ENCODE peak calls at places on chromosomes 12 and 14, in nine cellular contexts. V is BJ; K is astrocyte of the spinal cord; Q is fibroblast of the aortic adventitia; J is SK-N-SH; M is choroid plexus epithelial cell; W is tibial artery; E is psoas muscle; D is CD8-positive, alpha-beta T cell. Y is an unnamed sample.

GRCh38 chr14:52377940-52378339 is 63.8 kb downstream of the PTGER2 start:
- DNase-seq in V (no peak), K (no peak), Q (no peak), J (no peak), M (no peak), W (no peak), E (no peak), D (no peak), Y (no peak)

GRCh38 chr14:77120771-77121743 is 20.5 kb downstream of the ZDHHC22 start:
- DNase-seq in V (no peak), K (no peak), Q (no peak), J (no peak), M (no peak), W (no peak), E (no peak), D (peak), Y (peak)

GRCh38 chr12:74910831-74911230 is 298.8 kb downstream of the KCNC2 start:
- DNase-seq in V (no peak), K (no peak), Q (no peak), J (no peak), M (no peak), W (no peak), E (no peak), D (no peak), Y (no peak)

GRCh38 chr14:50319721-50320120 is 7.6 kb downstream of the DMAC2L start:
- DNase-seq in V (no peak), K (no peak), Q (no peak), J (no peak), M (peak), W (no peak), E (no peak), D (no peak), Y (no peak)

GRCh38 chr14:27078176-27078575 is 480.3 kb upstream of the NOVA1 start:
- DNase-seq in V (no peak), K (no peak), Q (no peak), J (no peak), M (no peak), W (no peak), E (no peak), D (no peak), Y (no peak)

GRCh38 chr14:63727231-63727735 is 582 bp downstream of the SGPP1 start:
- DNase-seq in V (no peak), K (peak), Q (peak), J (peak), M (peak), W (peak), E (peak), D (no peak), Y (no peak)

GRCh38 chr14:26808407-26808806 is 210.6 kb upstream of the NOVA1 start:
- DNase-seq in V (no peak), K (peak), Q (peak), J (no peak), M (peak), W (no peak), E (no peak), D (no peak), Y (no peak)

GRCh38 chr14:51750542-51750941 is 98.8 kb downstream of the FRMD6 start:
- DNase-seq in V (no peak), K (no peak), Q (no peak), J (peak), M (no peak), W (no peak), E (no peak), D (no peak), Y (no peak)

GRCh38 chr14:94536836-94537235 is 24.4 kb upstream of the SERPINA4 start:
- DNase-seq in V (no peak), K (peak), Q (no peak), J (no peak), M (peak), W (no peak), E (no peak), D (no peak), Y (peak)

GRCh38 chr14:55620277-55620676 is 40.3 kb downstream of the KTN1 start:
- DNase-seq in V (no peak), K (no peak), Q (no peak), J (no peak), M (no peak), W (no peak), E (no peak), D (no peak), Y (no peak)

GRCh38 chr12:442235-442884 is 17.4 kb upstream of the B4GALNT3 start:
- DNase-seq in V (no peak), K (peak), Q (peak), J (peak), M (peak), W (no peak), E (no peak), D (peak), Y (no peak)

GRCh38 chr12:138898-139534 is 72.4 kb downstream of the IQSEC3 start:
- DNase-seq in V (no peak), K (no peak), Q (peak), J (no peak), M (peak), W (no peak), E (peak), D (peak), Y (no peak)

GRCh38 chr14:64910847-64911495 is 3.3 kb upstream of the CHURC1 start:
- DNase-seq in V (no peak), K (peak), Q (peak), J (peak), M (peak), W (no peak), E (no peak), D (no peak), Y (no peak)

GRCh38 chr12:132583311-132583710 is 27.1 kb downstream of the LRCOL1 start:
- DNase-seq in V (no peak), K (no peak), Q (no peak), J (no peak), M (no peak), W (no peak), E (peak), D (no peak), Y (no peak)
- H3K4me3 ChIP-seq in V (no peak), K (no peak), Q (no peak), J (no peak), M (no peak), W (no peak), E (no peak), D (no peak), Y (no peak)

GRCh38 chr12:15322164-15323054 is at the start of gene PTPRO:
- DNase-seq in V (no peak), K (peak), Q (no peak), J (peak), M (peak), W (no peak), E (peak), D (no peak), Y (no peak)
- TF ChIP-seq CTCF in V (no peak), K (no peak), Q (no peak), J (no peak), M (no peak), W (no peak), E (no peak), D (no peak), Y (no peak)

DNA sequence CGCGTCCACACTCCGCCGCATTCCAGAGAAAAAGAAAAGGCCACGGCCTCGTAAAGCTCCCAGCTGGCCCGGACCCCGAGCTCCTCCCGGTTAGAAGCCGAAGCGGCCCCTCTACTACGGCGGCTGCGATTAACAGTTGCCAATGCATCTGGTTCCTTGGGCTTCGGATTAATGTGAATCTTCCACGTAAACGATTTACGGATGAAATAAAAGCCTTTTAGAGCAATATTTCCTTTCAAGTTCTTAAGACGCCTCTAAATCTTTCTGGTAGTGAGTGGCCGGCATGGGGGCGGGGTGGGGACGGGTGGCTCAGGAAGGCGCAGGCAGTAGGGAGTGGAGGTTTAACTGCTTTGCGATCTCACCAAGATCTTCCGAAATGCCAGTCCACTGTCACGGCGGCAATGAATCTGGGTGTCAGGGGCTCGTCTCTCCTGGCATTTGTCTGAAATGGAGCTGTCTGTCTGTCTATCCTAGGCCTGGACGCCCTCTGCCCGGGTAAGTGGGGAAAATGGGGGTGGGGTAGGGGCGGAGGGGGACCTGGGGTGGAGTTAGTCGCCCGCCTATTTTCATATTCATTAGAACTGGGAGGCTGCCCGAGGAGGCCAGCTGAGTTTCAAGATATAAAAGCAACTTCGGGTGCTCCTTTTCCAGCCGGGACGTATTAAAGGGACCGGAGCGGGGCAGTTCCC is 427 bp upstream of the ALX1 start:
- DNase-seq in V (no peak), K (peak), Q (peak), J (peak), M (peak), W (no peak), E (peak), D (no peak), Y (no peak)
- H3K4me3 ChIP-seq in V (peak), K (peak), Q (peak), J (peak), M (peak), W (peak), E (peak), D (no peak), Y (no peak)

GRCh38 chr14:22872833-22873520 is 1.4 kb downstream of the LRP10 start:
- DNase-seq in V (no peak), K (no peak), Q (no peak), J (no peak), M (no peak), W (no peak), E (no peak), D (no peak), Y (no peak)
- TF ChIP-seq CTCF in V (no peak), K (no peak), Q (no peak), J (no peak), M (no peak), W (no peak), E (no peak), D (no peak), Y (no peak)

GRCh38 chr12:57049047-57049446 is 882 bp downstream of the MYO1A start:
- DNase-seq in V (no peak), K (no peak), Q (no peak), J (no peak), M (no peak), W (no peak), E (no peak), D (no peak), Y (no peak)
- H3K4me3 ChIP-seq in V (no peak), K (no peak), Q (no peak), J (no peak), M (no peak), W (no peak), E (no peak), D (no peak), Y (no peak)

Y was measured in GM12864.